ENCODE peak calls at places on chromosomes 11 and 22, in eight cellular contexts. D, Y, M, W, I, L, N and T are unnamed samples.
A peak's percentile ranks its signal among the peaks of the same experiment; 100 is the strongest.

GRCh38 chr11:9120659-9121350 is 29.4 kb upstream of the SCUBE2 start:
- DNase-seq in L (no peak), W (no peak), N (peak; percentile 33), M (no peak), D (peak; percentile 34), I (no peak), Y (no peak), T (peak; percentile 51)

GRCh38 chr11:117188620-117189081 is 10.1 kb downstream of the SIDT2 start:
- DNase-seq in L (no peak), W (peak; percentile 80), D (no peak), M (peak; percentile 32), N (no peak), I (no peak), Y (no peak), T (no peak)

GRCh38 chr11:75319035-75319877 is 32.2 kb downstream of the ARRB1 start:
- DNase-seq in D (no peak), W (no peak), L (no peak), I (no peak), N (no peak), M (no peak), Y (no peak), T (no peak)

GRCh38 chr11:17764446-17765218 is 30.1 kb downstream of the KCNC1 start:
- DNase-seq in W (no peak), I (no peak), D (no peak), N (no peak), Y (no peak), L (no peak), M (no peak), T (no peak)

GRCh38 chr11:13329670-13330401 is 52.2 kb downstream of the BMAL1 start:
- DNase-seq in M (peak; percentile 75), W (no peak), N (no peak), L (no peak), I (no peak), D (no peak), Y (no peak), T (no peak)

GRCh38 chr22:42368379-42369249 is 63.6 kb downstream of the NFAM1 start:
- DNase-seq in D (no peak), W (peak; percentile 89), M (no peak), L (peak; percentile 51), I (no peak), N (no peak), Y (peak; percentile 22), T (no peak)

GRCh38 chr11:86222081-86222480 is 22.5 kb upstream of the EED start:
- DNase-seq in D (no peak), Y (no peak), M (no peak), N (no peak), W (no peak), L (no peak), I (no peak), T (no peak)

GRCh38 chr11:129346916-129347315 is 28.7 kb upstream of the BARX2 start:
- DNase-seq in I (no peak), N (no peak), W (no peak), L (no peak), M (no peak), Y (no peak), D (no peak), T (no peak)

GRCh38 chr11:8814209-8814922 is 96.6 kb upstream of the AKIP1 start:
- DNase-seq in N (no peak), D (no peak), I (no peak), W (no peak), M (no peak), L (no peak), Y (no peak), T (no peak)

GRCh38 chr11:86548278-86548917 is 124.0 kb downstream of the ME3 start:
- DNase-seq in M (peak; percentile 62), N (no peak), L (no peak), Y (no peak), I (no peak), W (no peak), D (no peak), T (no peak)

GRCh38 chr11:35559949-35560348 is 34.5 kb upstream of the PAMR1 start:
- DNase-seq in W (no peak), L (no peak), D (peak; percentile 77), Y (no peak), N (no peak), I (no peak), M (no peak), T (no peak)

GRCh38 chr11:3369366-3369765 is 9.6 kb downstream of the ZNF195 start:
- DNase-seq in Y (no peak), L (no peak), N (no peak), I (no peak), M (no peak), D (no peak), W (no peak), T (no peak)
- H3K9me3 ChIP-seq in Y (peaks cover 3% of the 10 kb centered on the region), L (no peaks in the 10 kb centered on the region), N (peaks cover 92% of the 10 kb centered on the region), I (no peaks in the 10 kb centered on the region), M (no peaks in the 10 kb centered on the region), D (no peaks in the 10 kb centered on the region), W (peaks cover 5% of the 10 kb centered on the region), T (peaks cover 51% of the 10 kb centered on the region)

GRCh38 chr11:91310085-91310484 is 914.5 kb upstream of the FAT3 start:
- DNase-seq in W (no peak), M (no peak), D (no peak), I (no peak), N (no peak), L (no peak), Y (no peak), T (no peak)
- H3K9me3 ChIP-seq in W (no peaks in the 10 kb centered on the region), M (no peaks in the 10 kb centered on the region), D (no peaks in the 10 kb centered on the region), I (no peaks in the 10 kb centered on the region), N (no peaks in the 10 kb centered on the region), L (no peaks in the 10 kb centered on the region), Y (no peaks in the 10 kb centered on the region), T (peaks cover 57% of the 10 kb centered on the region)

DNA sequence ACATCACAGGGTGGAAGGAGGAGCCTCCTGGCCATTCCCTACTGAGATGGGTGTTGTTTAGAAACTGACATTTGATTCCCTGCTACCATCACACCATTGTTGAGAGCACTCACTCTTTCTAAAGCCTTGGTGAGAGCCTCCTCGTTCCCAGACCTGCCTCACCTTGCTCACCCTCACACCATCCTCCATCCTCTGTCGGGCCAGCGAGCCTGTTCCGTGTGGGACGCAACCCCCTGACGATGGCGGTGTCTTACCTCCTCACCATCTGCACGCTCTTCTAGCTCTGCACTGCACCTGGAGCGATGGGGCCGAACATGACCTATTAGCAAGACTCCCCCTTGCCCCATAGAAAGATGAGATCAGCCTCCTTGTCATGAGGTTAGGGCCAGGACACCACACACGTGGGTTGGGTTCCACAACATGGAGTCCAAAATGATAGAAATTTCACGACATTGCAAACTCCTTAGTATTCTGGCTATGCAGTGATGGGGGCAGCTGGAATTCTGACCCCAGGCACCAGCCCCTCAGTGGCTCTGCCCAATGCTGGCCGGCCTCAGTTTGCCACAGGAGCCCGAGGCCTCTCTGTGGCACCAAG is 1017.9 kb downstream of the TBC1D22A start:
- DNase-seq in L (no peak), N (no peak), I (no peak), D (peak; percentile 86), Y (no peak), M (no peak), W (no peak), T (no peak)
- H3K9me3 ChIP-seq in L (peaks cover 6% of the 10 kb centered on the region), N (peaks cover 2% of the 10 kb centered on the region), I (no peaks in the 10 kb centered on the region), D (peaks cover 3% of the 10 kb centered on the region), Y (no peaks in the 10 kb centered on the region), M (no peaks in the 10 kb centered on the region), W (no peaks in the 10 kb centered on the region), T (no peaks in the 10 kb centered on the region)

DNA sequence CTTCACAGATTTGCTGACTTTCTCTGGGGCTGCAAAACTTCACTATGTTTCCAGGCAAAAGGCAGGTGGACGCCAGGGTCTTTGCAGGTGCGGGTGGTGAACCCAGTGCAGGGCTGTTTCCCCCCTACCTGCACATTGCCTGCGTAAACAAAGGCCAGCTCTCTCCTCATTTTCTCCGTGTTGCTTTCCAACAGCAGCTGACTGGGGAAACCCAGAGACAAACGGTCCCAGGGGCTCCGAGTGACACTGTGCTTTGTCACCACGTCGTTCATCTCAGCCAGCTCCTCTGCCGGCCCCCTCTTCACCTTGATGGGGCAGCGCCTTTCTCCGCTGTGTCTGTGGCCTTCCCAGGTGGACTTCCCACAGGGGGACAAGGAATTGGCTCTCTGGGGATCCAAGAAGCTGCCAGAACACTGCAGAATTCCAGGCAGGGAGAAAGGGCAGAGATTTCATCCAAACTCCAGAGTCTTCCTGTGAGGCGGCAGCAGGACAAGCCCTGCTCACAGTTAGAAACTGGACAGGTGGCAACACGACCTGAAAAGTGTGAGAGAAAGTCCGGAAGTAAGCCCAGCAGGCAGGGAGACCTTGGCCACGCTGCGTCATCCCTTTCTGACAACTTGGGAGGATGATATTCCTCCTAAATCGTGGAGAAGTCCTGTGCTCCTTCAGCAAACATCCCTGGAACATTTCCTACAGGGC is 1493.7 kb downstream of the TBC1D22A start:
- DNase-seq in W (peak; percentile 52), Y (no peak), M (peak; percentile 9), N (no peak), L (no peak), D (no peak), I (no peak), T (no peak)
- H3K9me3 ChIP-seq in W (no peaks in the 10 kb centered on the region), Y (no peaks in the 10 kb centered on the region), M (no peaks in the 10 kb centered on the region), N (no peaks in the 10 kb centered on the region), L (no peaks in the 10 kb centered on the region), D (no peaks in the 10 kb centered on the region), I (no peaks in the 10 kb centered on the region), T (no peaks in the 10 kb centered on the region)

GRCh38 chr22:48891688-48892380 is 935.8 kb downstream of the BRD1 start:
- DNase-seq in Y (no peak), M (peak; percentile 6), D (no peak), W (no peak), N (no peak), L (no peak), I (no peak), T (no peak)
- H3K9me3 ChIP-seq in Y (no peaks in the 10 kb centered on the region), M (no peaks in the 10 kb centered on the region), D (peaks cover 7% of the 10 kb centered on the region), W (no peaks in the 10 kb centered on the region), N (no peaks in the 10 kb centered on the region), L (no peaks in the 10 kb centered on the region), I (no peaks in the 10 kb centered on the region), T (no peaks in the 10 kb centered on the region)

DNA sequence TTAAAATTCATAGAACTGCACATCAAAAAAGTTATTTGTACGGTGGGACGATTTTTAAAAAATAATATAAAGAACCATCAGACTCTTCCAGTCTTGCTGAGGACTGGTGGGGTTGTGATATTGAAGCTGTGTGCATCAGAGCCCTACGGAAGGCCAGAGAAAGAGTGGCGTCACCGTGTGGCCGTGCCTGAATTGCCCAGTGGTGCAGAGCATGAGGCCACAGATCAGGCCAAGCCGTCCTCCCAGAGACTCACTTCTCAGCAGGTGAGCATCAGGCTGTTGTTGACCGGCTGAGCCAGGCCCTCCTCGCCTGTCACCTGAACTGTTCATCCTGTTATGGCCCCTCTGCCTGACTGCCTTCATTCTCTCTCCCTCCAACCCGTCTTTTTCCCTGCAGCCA is 1013.9 kb downstream of the TBC1D22A start:
- DNase-seq in N (no peak), W (no peak), I (no peak), L (no peak), M (no peak), D (no peak), Y (no peak), T (peak; percentile 43)
- H3K9me3 ChIP-seq in N (no peaks in the 10 kb centered on the region), W (no peaks in the 10 kb centered on the region), I (no peaks in the 10 kb centered on the region), L (no peaks in the 10 kb centered on the region), M (no peaks in the 10 kb centered on the region), D (peaks cover 3% of the 10 kb centered on the region), Y (no peaks in the 10 kb centered on the region), T (no peaks in the 10 kb centered on the region)

GRCh38 chr11:65604258-65604657 is 8.7 kb upstream of the KCNK7 start:
- DNase-seq in I (no peak), Y (no peak), W (no peak), N (no peak), D (no peak), L (no peak), M (no peak), T (no peak)
- H3K9me3 ChIP-seq in I (no peaks in the 10 kb centered on the region), Y (no peaks in the 10 kb centered on the region), W (no peaks in the 10 kb centered on the region), N (no peaks in the 10 kb centered on the region), D (no peaks in the 10 kb centered on the region), L (no peaks in the 10 kb centered on the region), M (no peaks in the 10 kb centered on the region), T (no peaks in the 10 kb centered on the region)